ENCODE peak calls at places on chromosomes 6 and 20, in six cellular contexts. H is NCI-H1694; C is amniotic epithelial cell; S is NCI-H748 treated with DMSO at 0.1 percent for 48 hours; T is Jurkat, Clone E6-1; N is neural crest cell. X is an unnamed sample.

GRCh38 chr20:4800676-4801449 is 79.2 kb downstream of the PRND start:
- DNase-seq in C (no peak), S (no peak), H (no peak), N (no peak), T (no peak), X (no peak)

GRCh38 chr20:17990278-17990972 is 21.6 kb downstream of the MGME1 start:
- DNase-seq in S (no peak), C (no peak), T (no peak), H (no peak), N (no peak), X (no peak)

GRCh38 chr6:22954749-22955385 is 385.5 kb downstream of the HDGFL1 start:
- DNase-seq in C (peak; percentile 43), T (peak; percentile 16), S (peak; percentile 58), H (no peak), N (no peak), X (no peak)

GRCh38 chr20:52799130-52799529 is 173.0 kb upstream of the TSHZ2 start:
- DNase-seq in H (peak; percentile 72), S (no peak), N (no peak), C (no peak), T (no peak), X (no peak)

GRCh38 chr6:143283887-143284640 is 166.4 kb downstream of the ADAT2 start:
- DNase-seq in S (no peak), C (no peak), H (no peak), T (no peak), N (no peak), X (no peak)

GRCh38 chr6:149962461-149963211 is 1.1 kb upstream of the ULBP1 start:
- DNase-seq in T (no peak), S (no peak), H (no peak), N (no peak), C (no peak), X (peak; percentile 41)

GRCh38 chr6:169940554-169941290 is 189.3 kb downstream of the ERMARD start:
- DNase-seq in T (no peak), C (no peak), H (no peak), S (no peak), N (no peak), X (peak; percentile 43)

GRCh38 chr6:35489066-35489465 is 7.8 kb downstream of the TEAD3 start:
- DNase-seq in H (no peak), T (no peak), N (no peak), S (no peak), C (no peak), X (no peak)

GRCh38 chr20:46268131-46268611 is 40.1 kb downstream of the CDH22 start:
- DNase-seq in T (no peak), H (no peak), C (no peak), N (peak; percentile 7), S (no peak), X (no peak)

GRCh38 chr6:21731411-21732031 is 138.0 kb downstream of the SOX4 start:
- DNase-seq in T (no peak), H (no peak), C (peak; percentile 60), N (no peak), S (no peak), X (no peak)

GRCh38 chr6:28598757-28599686 is 73.3 kb downstream of the GPX5 start:
- DNase-seq in S (no peak), N (no peak), C (no peak), H (no peak), T (no peak), X (no peak)

GRCh38 chr6:154249499-154250298 is 106.9 kb downstream of the IPCEF1 start:
- DNase-seq in H (no peak), S (no peak), T (peak; percentile 78), C (no peak), N (no peak), X (no peak)

GRCh38 chr6:110338820-110339470 is 19.2 kb downstream of the METTL24 start:
- DNase-seq in C (peak; percentile 59), H (no peak), S (no peak), T (no peak), N (no peak), X (no peak)

GRCh38 chr6:36364669-36365479 is 22.6 kb downstream of the ETV7 start:
- DNase-seq in S (no peak), C (peak; percentile 63), N (no peak), T (no peak), H (no peak), X (no peak)

GRCh38 chr20:51647674-51648570 is 105.4 kb upstream of the NFATC2 start:
- DNase-seq in C (no peak), H (no peak), S (no peak), T (no peak), N (no peak), X (no peak)

GRCh38 chr20:62856931-62857619 is 4.5 kb downstream of the TCFL5 start:
- DNase-seq in N (no peak), C (no peak), S (no peak), T (no peak), H (no peak), X (no peak)

GRCh38 chr6:47094351-47094925 is 52.3 kb upstream of the ADGRF1 start:
- DNase-seq in C (no peak), H (no peak), S (no peak), N (no peak), T (no peak), X (peak; percentile 69)

GRCh38 chr6:112251170-112251945 is 3.0 kb downstream of the LAMA4 start:
- DNase-seq in N (no peak), T (no peak), H (no peak), S (no peak), C (peak; percentile 64), X (no peak)

GRCh38 chr6:16154904-16155303 is 26.0 kb downstream of the MYLIP start:
- DNase-seq in H (no peak), C (peak; percentile 74), S (no peak), N (no peak), T (no peak), X (no peak)

GRCh38 chr20:10061641-10062040 is 26.9 kb downstream of the ANKEF1 start:
- DNase-seq in N (no peak), C (no peak), S (no peak), T (peak; percentile 16), H (peak; percentile 77), X (no peak)

GRCh38 chr6:121418346-121418745 is 17.1 kb upstream of the GJA1 start:
- DNase-seq in H (no peak), S (no peak), C (no peak), T (no peak), N (no peak), X (no peak)

GRCh38 chr6:53335224-53335994 is 13.3 kb downstream of the ELOVL5 start:
- DNase-seq in T (no peak), H (no peak), N (no peak), S (no peak), C (no peak), X (peak; percentile 52)

GRCh38 chr6:22892452-22892851 is 323.1 kb downstream of the HDGFL1 start:
- DNase-seq in T (no peak), C (peak; percentile 98), H (no peak), S (no peak), N (no peak), X (no peak)

GRCh38 chr6:150723857-150724256 is 124.2 kb downstream of the PLEKHG1 start:
- DNase-seq in N (no peak), C (no peak), H (no peak), T (peak; percentile 8), S (no peak), X (no peak)

GRCh38 chr6:20791932-20792331 is 257.7 kb downstream of the CDKAL1 start:
- DNase-seq in N (no peak), H (no peak), S (peak; percentile 42), C (no peak), T (no peak), X (no peak)

GRCh38 chr6:42021847-42022754 is 28.2 kb upstream of the TAF8 start:
- DNase-seq in C (no peak), S (no peak), H (no peak), N (no peak), T (peak; percentile 98), X (no peak)

GRCh38 chr20:53621482-53622246 is 28.0 kb upstream of the ZNF217 start:
- DNase-seq in N (no peak), C (peak; percentile 91), H (no peak), T (no peak), S (no peak), X (peak; percentile 72)

GRCh38 chr6:44976677-44977405 is 351.3 kb upstream of the RUNX2 start:
- DNase-seq in C (peak; percentile 84), T (peak; percentile 76), N (no peak), H (no peak), S (no peak), X (no peak)

GRCh38 chr6:1163501-1163900 is 148.4 kb upstream of the FOXQ1 start:
- DNase-seq in S (no peak), N (no peak), H (no peak), T (no peak), C (no peak), X (no peak)

GRCh38 chr20:24533449-24533848 is 64.0 kb downstream of the SYNDIG1 start:
- DNase-seq in C (no peak), N (no peak), H (no peak), S (no peak), T (no peak), X (no peak)

GRCh38 chr20:50569864-50570836 is 60.0 kb downstream of the PTPN1 start:
- DNase-seq in T (peak; percentile 79), N (no peak), C (peak; percentile 63), H (no peak), S (no peak), X (no peak)

GRCh38 chr6:53103993-53104675 is 38.9 kb downstream of the FBXO9 start:
- DNase-seq in H (no peak), S (peak; percentile 40), C (peak; percentile 8), N (no peak), T (peak; percentile 18), X (no peak)

GRCh38 chr20:20201124-20201523 is 148.8 kb downstream of the CFAP61 start:
- DNase-seq in T (no peak), C (no peak), H (no peak), N (no peak), S (no peak), X (no peak)

GRCh38 chr20:13423472-13424173 is 202.5 kb downstream of the ISM1 start:
- DNase-seq in H (no peak), C (no peak), T (no peak), N (no peak), S (no peak), X (no peak)

GRCh38 chr6:43076093-43076927 is at the start of gene PTK7:
- DNase-seq in H (peak; percentile 49), T (peak; percentile 64), N (peak; percentile 82), C (peak; percentile 62), S (peak; percentile 75), X (peak; percentile 62)

GRCh38 chr6:4561773-4562172 is 214.4 kb upstream of the CDYL start:
- DNase-seq in T (no peak), C (no peak), H (no peak), N (no peak), S (no peak), X (no peak)

X was measured in ureter.